ENCODE peak calls at places on chromosome 14, in ten cellular contexts. One of them, this sample, is unnamed.

GRCh38 chr14:20626274-20626673 is 15.2 kb downstream of the OR6S1 start:
- DNase-seq in PC-3: no peak
- DNase-seq in heart left ventricle: no peak
- DNase-seq in breast epithelium: no peak
- DNase-seq in lung: no peak
- DNase-seq in BJ: no peak
- DNase-seq in upper lobe of left lung: no peak
- DNase-seq in HepG2: no peak
- DNase-seq in kidney epithelial cell: no peak
- DNase-seq in GM06990: no peak
- DNase-seq in this sample: no peak

GRCh38 chr14:73467377-73467776 is 9.0 kb upstream of the NUMB start:
- DNase-seq in PC-3: no peak
- DNase-seq in heart left ventricle: no peak
- DNase-seq in breast epithelium: no peak
- DNase-seq in lung: no peak
- DNase-seq in BJ: no peak
- DNase-seq in upper lobe of left lung: peak; percentile 80
- DNase-seq in HepG2: no peak
- DNase-seq in kidney epithelial cell: no peak
- DNase-seq in GM06990: no peak
- DNase-seq in this sample: no peak

GRCh38 chr14:99506269-99506668 is 25.1 kb downstream of the CCNK start:
- DNase-seq in PC-3: no peak
- DNase-seq in heart left ventricle: no peak
- DNase-seq in breast epithelium: no peak
- DNase-seq in lung: no peak
- DNase-seq in BJ: no peak
- DNase-seq in upper lobe of left lung: no peak
- DNase-seq in HepG2: no peak
- DNase-seq in kidney epithelial cell: no peak
- DNase-seq in GM06990: no peak
- DNase-seq in this sample: no peak

GRCh38 chr14:68295316-68295816 is 475.8 kb downstream of the RAD51B start:
- DNase-seq in PC-3: no peak
- DNase-seq in heart left ventricle: peak; percentile 41
- DNase-seq in breast epithelium: no peak
- DNase-seq in lung: no peak
- DNase-seq in BJ: no peak
- DNase-seq in upper lobe of left lung: no peak
- DNase-seq in HepG2: peak; percentile 98
- DNase-seq in kidney epithelial cell: no peak
- DNase-seq in GM06990: no peak
- DNase-seq in this sample: no peak

GRCh38 chr14:62710811-62711210 is 334.4 kb downstream of the KCNH5 start:
- DNase-seq in PC-3: no peak
- DNase-seq in heart left ventricle: no peak
- DNase-seq in breast epithelium: no peak
- DNase-seq in lung: no peak
- DNase-seq in BJ: no peak
- DNase-seq in upper lobe of left lung: no peak
- DNase-seq in HepG2: no peak
- DNase-seq in kidney epithelial cell: no peak
- DNase-seq in GM06990: no peak
- DNase-seq in this sample: no peak

GRCh38 chr14:70189678-70190077 is 927 bp upstream of the SLC8A3 start:
- DNase-seq in PC-3: no peak
- DNase-seq in heart left ventricle: no peak
- DNase-seq in breast epithelium: no peak
- DNase-seq in lung: no peak
- DNase-seq in BJ: no peak
- DNase-seq in upper lobe of left lung: no peak
- DNase-seq in HepG2: no peak
- DNase-seq in kidney epithelial cell: no peak
- DNase-seq in GM06990: no peak
- DNase-seq in this sample: no peak

GRCh38 chr14:55301722-55302121 is 30.5 kb downstream of the FBXO34 start:
- DNase-seq in PC-3: peak; percentile 64
- DNase-seq in heart left ventricle: no peak
- DNase-seq in breast epithelium: no peak
- DNase-seq in lung: no peak
- DNase-seq in BJ: no peak
- DNase-seq in upper lobe of left lung: no peak
- DNase-seq in HepG2: peak; percentile 28
- DNase-seq in kidney epithelial cell: peak; percentile 25
- DNase-seq in GM06990: no peak
- DNase-seq in this sample: no peak

GRCh38 chr14:93136009-93136408 is 20.3 kb upstream of the ITPK1 start:
- DNase-seq in PC-3: no peak
- DNase-seq in heart left ventricle: no peak
- DNase-seq in breast epithelium: no peak
- DNase-seq in lung: no peak
- DNase-seq in BJ: no peak
- DNase-seq in upper lobe of left lung: no peak
- DNase-seq in HepG2: no peak
- DNase-seq in kidney epithelial cell: no peak
- DNase-seq in GM06990: no peak
- DNase-seq in this sample: no peak

GRCh38 chr14:22281322-22281977 is 307.6 kb downstream of the DAD1 start:
- DNase-seq in PC-3: no peak
- DNase-seq in heart left ventricle: no peak
- DNase-seq in breast epithelium: no peak
- DNase-seq in lung: no peak
- DNase-seq in BJ: no peak
- DNase-seq in upper lobe of left lung: no peak
- DNase-seq in HepG2: no peak
- DNase-seq in kidney epithelial cell: no peak
- DNase-seq in GM06990: no peak
- DNase-seq in this sample: no peak

GRCh38 chr14:25537846-25538455 is 488.0 kb upstream of the STXBP6 start:
- DNase-seq in PC-3: peak; percentile 29
- DNase-seq in heart left ventricle: no peak
- DNase-seq in breast epithelium: no peak
- DNase-seq in lung: no peak
- DNase-seq in BJ: no peak
- DNase-seq in upper lobe of left lung: no peak
- DNase-seq in HepG2: peak; percentile 52
- DNase-seq in kidney epithelial cell: no peak
- DNase-seq in GM06990: no peak
- DNase-seq in this sample: no peak

GRCh38 chr14:59189281-59189821 is 884 bp downstream of the DAAM1 start:
- DNase-seq in PC-3: peak; percentile 52
- DNase-seq in heart left ventricle: peak; percentile 20
- DNase-seq in breast epithelium: peak; percentile 34
- DNase-seq in lung: no peak
- DNase-seq in BJ: no peak
- DNase-seq in upper lobe of left lung: no peak
- DNase-seq in HepG2: no peak
- DNase-seq in kidney epithelial cell: no peak
- DNase-seq in GM06990: peak; percentile 66
- DNase-seq in this sample: no peak

GRCh38 chr14:32698831-32699230 is 239.8 kb upstream of the NPAS3 start:
- DNase-seq in PC-3: peak; percentile 64
- DNase-seq in heart left ventricle: no peak
- DNase-seq in breast epithelium: no peak
- DNase-seq in lung: no peak
- DNase-seq in BJ: no peak
- DNase-seq in upper lobe of left lung: no peak
- DNase-seq in HepG2: no peak
- DNase-seq in kidney epithelial cell: peak; percentile 43
- DNase-seq in GM06990: no peak
- DNase-seq in this sample: no peak
- H3K27me3 ChIP-seq in PC-3: no peaks in the 10 kb centered on the region
- H3K27me3 ChIP-seq in heart left ventricle: no peaks in the 10 kb centered on the region
- H3K27me3 ChIP-seq in breast epithelium: no peaks in the 10 kb centered on the region
- H3K27me3 ChIP-seq in lung: no peaks in the 10 kb centered on the region
- H3K27me3 ChIP-seq in BJ: no peaks in the 10 kb centered on the region
- H3K27me3 ChIP-seq in upper lobe of left lung: no peaks in the 10 kb centered on the region
- H3K27me3 ChIP-seq in HepG2: no peaks in the 10 kb centered on the region
- H3K27me3 ChIP-seq in kidney epithelial cell: no peaks in the 10 kb centered on the region
- H3K27me3 ChIP-seq in GM06990: no peaks in the 10 kb centered on the region
- H3K27me3 ChIP-seq in this sample: no peaks in the 10 kb centered on the region

GRCh38 chr14:100734031-100734990 is 7.6 kb downstream of the DLK1 start:
- DNase-seq in PC-3: no peak
- DNase-seq in heart left ventricle: no peak
- DNase-seq in breast epithelium: no peak
- DNase-seq in lung: no peak
- DNase-seq in BJ: no peak
- DNase-seq in upper lobe of left lung: no peak
- DNase-seq in HepG2: no peak
- DNase-seq in kidney epithelial cell: no peak
- DNase-seq in GM06990: no peak
- DNase-seq in this sample: no peak

GRCh38 chr14:100737526-100737925 is 10.8 kb downstream of the DLK1 start:
- DNase-seq in PC-3: no peak
- DNase-seq in heart left ventricle: no peak
- DNase-seq in breast epithelium: no peak
- DNase-seq in lung: no peak
- DNase-seq in BJ: no peak
- DNase-seq in upper lobe of left lung: peak; percentile 4
- DNase-seq in HepG2: no peak
- DNase-seq in kidney epithelial cell: no peak
- DNase-seq in GM06990: no peak
- DNase-seq in this sample: no peak

GRCh38 chr14:100733152-100733850 is 6.6 kb downstream of the DLK1 start:
- DNase-seq in PC-3: no peak
- DNase-seq in heart left ventricle: no peak
- DNase-seq in breast epithelium: no peak
- DNase-seq in lung: no peak
- DNase-seq in BJ: no peak
- DNase-seq in upper lobe of left lung: no peak
- DNase-seq in HepG2: no peak
- DNase-seq in kidney epithelial cell: no peak
- DNase-seq in GM06990: no peak
- DNase-seq in this sample: no peak

GRCh38 chr14:100736269-100737180 is 9.8 kb downstream of the DLK1 start:
- DNase-seq in PC-3: no peak
- DNase-seq in heart left ventricle: no peak
- DNase-seq in breast epithelium: no peak
- DNase-seq in lung: no peak
- DNase-seq in BJ: no peak
- DNase-seq in upper lobe of left lung: peak; percentile 12
- DNase-seq in HepG2: no peak
- DNase-seq in kidney epithelial cell: no peak
- DNase-seq in GM06990: no peak
- DNase-seq in this sample: no peak

DNA sequence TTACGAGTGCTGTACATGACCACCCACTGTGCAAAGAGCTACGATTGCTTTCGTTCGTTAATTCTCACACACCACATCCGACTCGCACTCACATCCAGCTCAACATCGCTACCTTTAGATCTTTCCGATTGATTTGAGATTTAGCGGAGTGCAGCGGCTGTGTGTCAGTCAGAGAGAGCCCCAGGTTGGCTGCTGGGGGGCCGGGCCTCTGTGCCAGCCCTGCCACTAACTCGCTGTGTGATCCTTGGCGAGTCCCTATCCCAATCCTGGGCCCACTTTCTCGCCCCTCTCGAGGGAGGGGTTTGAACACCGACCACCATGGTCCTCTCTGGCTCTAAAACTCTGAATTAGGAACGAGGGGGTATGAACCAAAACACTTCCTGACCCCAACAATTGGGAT is 8.6 kb downstream of the DLK1 start:
- DNase-seq in PC-3: no peak
- DNase-seq in heart left ventricle: no peak
- DNase-seq in breast epithelium: no peak
- DNase-seq in lung: no peak
- DNase-seq in BJ: no peak
- DNase-seq in upper lobe of left lung: no peak
- DNase-seq in HepG2: no peak
- DNase-seq in kidney epithelial cell: no peak
- DNase-seq in GM06990: no peak
- DNase-seq in this sample: no peak
- H3K27me3 ChIP-seq in PC-3: peaks cover 27% of the 10 kb centered on the region
- H3K27me3 ChIP-seq in heart left ventricle: no peaks in the 10 kb centered on the region
- H3K27me3 ChIP-seq in breast epithelium: peaks cover 11% of the 10 kb centered on the region
- H3K27me3 ChIP-seq in lung: no peaks in the 10 kb centered on the region
- H3K27me3 ChIP-seq in BJ: peaks cover 6% of the 10 kb centered on the region
- H3K27me3 ChIP-seq in upper lobe of left lung: no peaks in the 10 kb centered on the region
- H3K27me3 ChIP-seq in HepG2: no peaks in the 10 kb centered on the region
- H3K27me3 ChIP-seq in kidney epithelial cell: peaks cover 23% of the 10 kb centered on the region
- H3K27me3 ChIP-seq in GM06990: no peaks in the 10 kb centered on the region
- H3K27me3 ChIP-seq in this sample: no peaks in the 10 kb centered on the region

GRCh38 chr14:104235686-104236085 is 97.3 kb downstream of the KIF26A start:
- DNase-seq in PC-3: no peak
- DNase-seq in heart left ventricle: no peak
- DNase-seq in breast epithelium: no peak
- DNase-seq in lung: no peak
- DNase-seq in BJ: no peak
- DNase-seq in upper lobe of left lung: peak; percentile 1
- DNase-seq in HepG2: no peak
- DNase-seq in kidney epithelial cell: no peak
- DNase-seq in GM06990: no peak
- DNase-seq in this sample: no peak
- H3K27me3 ChIP-seq in PC-3: peaks cover 22% of the 10 kb centered on the region
- H3K27me3 ChIP-seq in heart left ventricle: no peaks in the 10 kb centered on the region
- H3K27me3 ChIP-seq in breast epithelium: peaks cover 17% of the 10 kb centered on the region
- H3K27me3 ChIP-seq in lung: no peaks in the 10 kb centered on the region
- H3K27me3 ChIP-seq in BJ: no peaks in the 10 kb centered on the region
- H3K27me3 ChIP-seq in upper lobe of left lung: no peaks in the 10 kb centered on the region
- H3K27me3 ChIP-seq in HepG2: peaks cover 2% of the 10 kb centered on the region
- H3K27me3 ChIP-seq in kidney epithelial cell: no peaks in the 10 kb centered on the region
- H3K27me3 ChIP-seq in GM06990: no peaks in the 10 kb centered on the region
- H3K27me3 ChIP-seq in this sample: no peaks in the 10 kb centered on the region

GRCh38 chr14:28759658-28760313 is 6.8 kb upstream of the FOXG1 start:
- DNase-seq in PC-3: no peak
- DNase-seq in heart left ventricle: no peak
- DNase-seq in breast epithelium: no peak
- DNase-seq in lung: no peak
- DNase-seq in BJ: no peak
- DNase-seq in upper lobe of left lung: no peak
- DNase-seq in HepG2: no peak
- DNase-seq in kidney epithelial cell: no peak
- DNase-seq in GM06990: no peak
- DNase-seq in this sample: no peak

GRCh38 chr14:28762949-28763313 is 3.7 kb upstream of the FOXG1 start:
- DNase-seq in PC-3: no peak
- DNase-seq in heart left ventricle: no peak
- DNase-seq in breast epithelium: no peak
- DNase-seq in lung: no peak
- DNase-seq in BJ: no peak
- DNase-seq in upper lobe of left lung: no peak
- DNase-seq in HepG2: no peak
- DNase-seq in kidney epithelial cell: no peak
- DNase-seq in GM06990: no peak
- DNase-seq in this sample: no peak

GRCh38 chr14:28762290-28762948 is 4.2 kb upstream of the FOXG1 start:
- DNase-seq in PC-3: no peak
- DNase-seq in heart left ventricle: no peak
- DNase-seq in breast epithelium: no peak
- DNase-seq in lung: no peak
- DNase-seq in BJ: no peak
- DNase-seq in upper lobe of left lung: no peak
- DNase-seq in HepG2: no peak
- DNase-seq in kidney epithelial cell: no peak
- DNase-seq in GM06990: no peak
- DNase-seq in this sample: no peak

GRCh38 chr14:28760431-28760996 is 6.1 kb upstream of the FOXG1 start:
- DNase-seq in PC-3: no peak
- DNase-seq in heart left ventricle: no peak
- DNase-seq in breast epithelium: no peak
- DNase-seq in lung: no peak
- DNase-seq in BJ: no peak
- DNase-seq in upper lobe of left lung: no peak
- DNase-seq in HepG2: no peak
- DNase-seq in kidney epithelial cell: no peak
- DNase-seq in GM06990: no peak
- DNase-seq in this sample: no peak

GRCh38 chr14:28761438-28762289 is 4.9 kb upstream of the FOXG1 start:
- DNase-seq in PC-3: no peak
- DNase-seq in heart left ventricle: no peak
- DNase-seq in breast epithelium: no peak
- DNase-seq in lung: no peak
- DNase-seq in BJ: no peak
- DNase-seq in upper lobe of left lung: no peak
- DNase-seq in HepG2: no peak
- DNase-seq in kidney epithelial cell: no peak
- DNase-seq in GM06990: no peak
- DNase-seq in this sample: no peak
- H3K27me3 ChIP-seq in PC-3: peaks cover 90% of the 10 kb centered on the region
- H3K27me3 ChIP-seq in heart left ventricle: peaks cover 96% of the 10 kb centered on the region
- H3K27me3 ChIP-seq in breast epithelium: peaks cover 100% of the 10 kb centered on the region
- H3K27me3 ChIP-seq in lung: peaks cover 27% of the 10 kb centered on the region
- H3K27me3 ChIP-seq in BJ: peaks cover 59% of the 10 kb centered on the region
- H3K27me3 ChIP-seq in upper lobe of left lung: no peaks in the 10 kb centered on the region
- H3K27me3 ChIP-seq in HepG2: no peaks in the 10 kb centered on the region
- H3K27me3 ChIP-seq in kidney epithelial cell: peaks cover 87% of the 10 kb centered on the region
- H3K27me3 ChIP-seq in GM06990: no peaks in the 10 kb centered on the region
- H3K27me3 ChIP-seq in this sample: peaks cover 10% of the 10 kb centered on the region

This sample was measured in CD8-positive, alpha-beta T cell.